ENCODE peak calls at places on chromosomes 16 and 17, in nine cellular contexts. T, B, O, V, N, A, H, K and G are unnamed samples.

GRCh38 chr17:46984341-46984740 is 5.3 kb upstream of the RPRML start:
- DNase-seq in H (no peak), N (peak), B (peak), T (no peak), O (no peak), A (no peak), V (no peak), K (no peak), G (no peak)

GRCh38 chr17:79304907-79305306 is 230.3 kb downstream of the ENGASE start:
- DNase-seq in A (no peak), K (peak), H (no peak), O (peak), T (no peak), B (no peak), V (no peak), N (no peak), G (no peak)

GRCh38 chr17:40791116-40791515 is 8.6 kb downstream of the KRT28 start:
- DNase-seq in B (no peak), K (no peak), H (no peak), V (no peak), A (no peak), T (no peak), O (no peak), N (no peak), G (no peak)

GRCh38 chr17:82073446-82073845 is 7.8 kb upstream of the DUS1L start:
- DNase-seq in O (no peak), B (no peak), K (no peak), N (no peak), A (no peak), H (no peak), V (no peak), T (no peak), G (no peak)

GRCh38 chr16:85602831-85603755 is 10.0 kb upstream of the GSE1 start:
- DNase-seq in V (no peak), N (peak), H (no peak), A (no peak), T (no peak), O (no peak), K (peak), B (no peak), G (no peak)

GRCh38 chr17:77569846-77570564 is 388.5 kb upstream of the TNRC6C start:
- DNase-seq in A (no peak), H (no peak), O (no peak), B (no peak), T (no peak), N (no peak), V (no peak), K (no peak), G (no peak)

GRCh38 chr17:7832431-7832830 is 1.6 kb upstream of the KDM6B start:
- DNase-seq in A (no peak), V (no peak), K (no peak), H (no peak), T (no peak), B (no peak), O (no peak), N (no peak), G (peak)

GRCh38 chr16:19162085-19162484 is 6.0 kb upstream of the SYT17 start:
- DNase-seq in K (no peak), T (no peak), H (no peak), B (no peak), V (no peak), O (no peak), N (no peak), A (no peak), G (no peak)

GRCh38 chr16:27317738-27318398 is 4.1 kb downstream of the IL4R start:
- DNase-seq in T (no peak), A (no peak), K (no peak), H (no peak), N (no peak), O (no peak), V (no peak), B (no peak), G (peak)

GRCh38 chr17:79648181-79648831 is 37.5 kb upstream of the RBFOX3 start:
- DNase-seq in T (no peak), V (no peak), O (peak), A (no peak), K (no peak), H (no peak), N (no peak), B (peak), G (peak)

GRCh38 chr17:69779378-69780214 is 295.4 kb upstream of the KCNJ16 start:
- DNase-seq in O (no peak), A (no peak), T (no peak), B (no peak), H (no peak), N (no peak), K (no peak), V (no peak), G (no peak)

GRCh38 chr16:50491516-50491915 is 56.7 kb upstream of the NKD1 start:
- DNase-seq in B (no peak), N (no peak), H (no peak), T (no peak), A (no peak), V (no peak), K (no peak), O (no peak), G (no peak)

GRCh38 chr16:1159325-1159972 is 6.5 kb downstream of the CACNA1H start:
- DNase-seq in K (peak), A (no peak), H (no peak), O (no peak), T (no peak), V (no peak), N (no peak), B (no peak), G (no peak)

GRCh38 chr17:61449707-61450640 is 2.2 kb upstream of the TBX4 start:
- DNase-seq in H (no peak), O (no peak), B (no peak), V (no peak), N (no peak), T (no peak), A (no peak), K (no peak), G (no peak)

GRCh38 chr16:72458035-72458434 is 286.1 kb upstream of the PMFBP1 start:
- DNase-seq in T (no peak), B (no peak), V (no peak), H (no peak), O (no peak), N (no peak), K (no peak), A (no peak), G (no peak)

GRCh38 chr17:17435323-17435722 is 41.5 kb upstream of the MED9 start:
- DNase-seq in K (no peak), T (no peak), N (no peak), H (no peak), A (no peak), V (no peak), B (no peak), O (no peak), G (no peak)

GRCh38 chr17:55433629-55434422 is 12.2 kb upstream of the MMD start:
- DNase-seq in V (peak), H (no peak), T (no peak), N (peak), A (no peak), O (no peak), B (peak), K (no peak), G (peak)

GRCh38 chr17:43661699-43662431 is at the start of gene MEOX1:
- DNase-seq in H (no peak), T (no peak), O (peak), B (no peak), V (no peak), N (no peak), K (peak), A (no peak), G (no peak)

GRCh38 chr17:15914400-15915165 is 30.3 kb upstream of the ADORA2B start:
- DNase-seq in O (no peak), K (no peak), H (no peak), B (no peak), A (no peak), V (peak), T (no peak), N (no peak), G (no peak)